ENCODE peak calls at places on chromosome 16, in five cellular contexts. C, X, J, H and L are unnamed samples.

GRCh38 chr16:19710191-19710908 is 7.7 kb downstream of the KNOP1 start:
- DNase-seq in X (no peak), H (no peak), J (no peak), C (no peak), L (no peak)

GRCh38 chr16:27769561-27770222 is 219.7 kb downstream of the KATNIP start:
- DNase-seq in X (peak), H (no peak), C (no peak), J (no peak), L (no peak)

GRCh38 chr16:31472559-31473203 is 729 bp downstream of the TGFB1I1 start:
- DNase-seq in H (peak), X (peak), C (no peak), J (peak), L (no peak)

GRCh38 chr16:50509521-50510341 is 38.5 kb upstream of the NKD1 start:
- DNase-seq in X (peak), J (peak), H (peak), C (no peak), L (peak)

GRCh38 chr16:31527617-31528287 is at the start of gene AHSP:
- DNase-seq in C (no peak), J (no peak), H (no peak), X (no peak), L (no peak)

GRCh38 chr16:53714080-53715050 is 10.4 kb downstream of the FTO start:
- DNase-seq in X (peak), J (peak), H (no peak), C (no peak), L (no peak)

GRCh38 chr16:77816293-77816692 is 27.9 kb downstream of the VAT1L start:
- DNase-seq in J (no peak), H (no peak), X (peak), C (no peak), L (no peak)

GRCh38 chr16:50006954-50007353 is 18.1 kb upstream of the CNEP1R1 start:
- DNase-seq in C (no peak), X (no peak), H (no peak), J (no peak), L (no peak)

GRCh38 chr16:83475108-83475507 is 332.7 kb upstream of the HSBP1 start:
- DNase-seq in H (no peak), C (no peak), J (no peak), X (no peak), L (no peak)

GRCh38 chr16:51237861-51238378 is 86.8 kb upstream of the SALL1 start:
- DNase-seq in J (peak), H (no peak), X (no peak), C (no peak), L (no peak)

GRCh38 chr16:73124097-73124652 is 76.2 kb upstream of the ZFHX3 start:
- DNase-seq in X (peak), J (no peak), H (no peak), C (no peak), L (no peak)

GRCh38 chr16:89410794-89411309 is 79.5 kb downstream of the ANKRD11 start:
- DNase-seq in C (no peak), X (peak), J (peak), H (peak), L (no peak)

GRCh38 chr16:50515218-50515617 is 33.0 kb upstream of the NKD1 start:
- DNase-seq in J (no peak), C (no peak), H (no peak), X (no peak), L (no peak)

GRCh38 chr16:48619547-48619946 is 9.6 kb upstream of the N4BP1 start:
- DNase-seq in H (no peak), X (no peak), J (no peak), C (no peak), L (no peak)

GRCh38 chr16:1156983-1157638 is 4.2 kb downstream of the CACNA1H start:
- DNase-seq in H (no peak), C (no peak), X (no peak), J (no peak), L (no peak)

GRCh38 chr16:85881436-85881835 is 17.5 kb upstream of the IRF8 start:
- DNase-seq in J (no peak), C (no peak), H (no peak), X (no peak), L (no peak)

GRCh38 chr16:22635345-22635744 is 124.7 kb downstream of the NPIPB5 start:
- DNase-seq in H (no peak), J (no peak), C (no peak), X (no peak), L (no peak)

GRCh38 chr16:68086860-68087268 is 1.7 kb downstream of the NFATC3 start:
- DNase-seq in X (no peak), J (peak), C (no peak), H (no peak), L (no peak)

GRCh38 chr16:56119138-56119537 is 72.2 kb upstream of the GNAO1 start:
- DNase-seq in C (no peak), H (no peak), X (no peak), J (no peak), L (no peak)

GRCh38 chr16:53346-54236 is at the start of the genes POLR3K and SNRNP25:
- DNase-seq in X (peak), C (peak), H (peak), J (peak), L (peak)

GRCh38 chr16:4328580-4329353 is 12.9 kb downstream of the GLIS2 start:
- DNase-seq in H (no peak), J (no peak), C (no peak), X (no peak), L (no peak)

GRCh38 chr16:27080870-27081269 is 14.1 kb downstream of the C16orf82 start:
- DNase-seq in H (no peak), X (peak), C (no peak), J (peak), L (peak)

GRCh38 chr16:65415460-65415859 is 293.6 kb upstream of the CDH11 start:
- DNase-seq in J (no peak), C (no peak), X (no peak), H (no peak), L (no peak)

GRCh38 chr16:8670014-8670560 is 4.3 kb upstream of the ABAT start:
- DNase-seq in H (no peak), J (no peak), X (no peak), C (no peak), L (no peak)

GRCh38 chr16:85891776-85892166 is 7.2 kb upstream of the IRF8 start:
- DNase-seq in J (no peak), H (no peak), C (peak), X (no peak), L (no peak)

GRCh38 chr16:85998178-85998867 is 99.4 kb downstream of the IRF8 start:
- DNase-seq in C (no peak), H (no peak), X (no peak), J (no peak), L (no peak)

GRCh38 chr16:57660715-57661463 is 7.2 kb upstream of the ADGRG3 start:
- DNase-seq in C (no peak), J (no peak), X (no peak), H (no peak), L (no peak)

GRCh38 chr16:10738231-10739077 is 5.2 kb upstream of the NUBP1 start:
- DNase-seq in C (no peak), H (no peak), J (no peak), X (peak), L (peak)

GRCh38 chr16:50297301-50298074 is 31.1 kb downstream of the ADCY7 start:
- DNase-seq in H (no peak), C (no peak), X (no peak), J (peak), L (no peak)

GRCh38 chr16:19523184-19523558 is 571 bp upstream of the CCP110 start:
- DNase-seq in H (no peak), C (no peak), J (no peak), X (no peak), L (no peak)

GRCh38 chr16:8656376-8656775 is 18.0 kb upstream of the ABAT start:
- DNase-seq in H (no peak), C (no peak), X (no peak), J (no peak), L (no peak)

GRCh38 chr16:87604572-87605135 is 2.3 kb downstream of the JPH3 start:
- DNase-seq in X (no peak), H (no peak), C (no peak), J (no peak), L (no peak)

GRCh38 chr16:63720848-63721247 is 1401.0 kb downstream of the CDH11 start:
- DNase-seq in H (no peak), J (no peak), C (no peak), X (no peak), L (peak)

GRCh38 chr16:84499638-84500037 is 4.8 kb downstream of the MEAK7 start:
- DNase-seq in C (no peak), H (no peak), J (no peak), X (no peak), L (no peak)

GRCh38 chr16:74800216-74800871 is 25.7 kb upstream of the FA2H start:
- DNase-seq in C (no peak), X (no peak), H (no peak), J (no peak), L (no peak)

GRCh38 chr16:50245417-50246298 is 20.7 kb upstream of the ADCY7 start:
- DNase-seq in H (peak), C (no peak), X (peak), J (peak), L (peak)

GRCh38 chr16:60945225-60945624 is 1091.0 kb downstream of the CDH8 start:
- DNase-seq in X (no peak), J (no peak), C (no peak), H (no peak), L (peak)

GRCh38 chr16:4847774-4848587 is 700 bp downstream of the UBN1 start:
- DNase-seq in X (peak), H (peak), J (peak), C (peak), L (peak)